ENCODE peak calls at places on chromosomes 6 and 20, in nine cellular contexts. One of them, this sample, is unnamed.

GRCh38 chr6:87139236-87139635 is 16.1 kb upstream of the ZNF292 start:
- DNase-seq in transverse colon: peak
- DNase-seq in GM06990: no peak
- DNase-seq in cardiac muscle cell: peak
- DNase-seq in lower lobe of right lung: no peak
- DNase-seq in A673: peak
- DNase-seq in psoas muscle: no peak
- DNase-seq in heart left ventricle: no peak
- DNase-seq in cardiac fibroblast: peak
- DNase-seq in this sample: peak

GRCh38 chr6:10749734-10750133 is 2.1 kb downstream of the TMEM14B start:
- DNase-seq in transverse colon: no peak
- DNase-seq in GM06990: no peak
- DNase-seq in cardiac muscle cell: peak
- DNase-seq in lower lobe of right lung: no peak
- DNase-seq in A673: no peak
- DNase-seq in psoas muscle: no peak
- DNase-seq in heart left ventricle: no peak
- DNase-seq in cardiac fibroblast: no peak
- DNase-seq in this sample: no peak

GRCh38 chr20:50678213-50678898 is 13.0 kb downstream of the RIPOR3 start:
- DNase-seq in transverse colon: peak
- DNase-seq in GM06990: no peak
- DNase-seq in cardiac muscle cell: no peak
- DNase-seq in lower lobe of right lung: no peak
- DNase-seq in A673: no peak
- DNase-seq in psoas muscle: no peak
- DNase-seq in heart left ventricle: no peak
- DNase-seq in cardiac fibroblast: peak
- DNase-seq in this sample: no peak

GRCh38 chr6:170378502-170378901 is 71.9 kb downstream of the FAM120B start:
- DNase-seq in transverse colon: no peak
- DNase-seq in GM06990: no peak
- DNase-seq in cardiac muscle cell: no peak
- DNase-seq in lower lobe of right lung: no peak
- DNase-seq in A673: no peak
- DNase-seq in psoas muscle: no peak
- DNase-seq in heart left ventricle: no peak
- DNase-seq in cardiac fibroblast: no peak
- DNase-seq in this sample: no peak

GRCh38 chr6:166955865-166956443 is 396 bp downstream of the RNASET2 start:
- DNase-seq in transverse colon: no peak
- DNase-seq in GM06990: no peak
- DNase-seq in cardiac muscle cell: no peak
- DNase-seq in lower lobe of right lung: no peak
- DNase-seq in A673: no peak
- DNase-seq in psoas muscle: peak
- DNase-seq in heart left ventricle: no peak
- DNase-seq in cardiac fibroblast: no peak
- DNase-seq in this sample: no peak

GRCh38 chr6:1227935-1228753 is 83.8 kb upstream of the FOXQ1 start:
- DNase-seq in transverse colon: peak
- DNase-seq in GM06990: no peak
- DNase-seq in cardiac muscle cell: no peak
- DNase-seq in lower lobe of right lung: no peak
- DNase-seq in A673: no peak
- DNase-seq in psoas muscle: no peak
- DNase-seq in heart left ventricle: no peak
- DNase-seq in cardiac fibroblast: no peak
- DNase-seq in this sample: no peak

GRCh38 chr6:90382760-90383159 is 86.1 kb upstream of the BACH2 start:
- DNase-seq in transverse colon: no peak
- DNase-seq in GM06990: no peak
- DNase-seq in cardiac muscle cell: no peak
- DNase-seq in lower lobe of right lung: no peak
- DNase-seq in A673: no peak
- DNase-seq in psoas muscle: no peak
- DNase-seq in heart left ventricle: no peak
- DNase-seq in cardiac fibroblast: no peak
- DNase-seq in this sample: no peak

GRCh38 chr6:42211726-42212125 is 5.9 kb downstream of the MRPS10 start:
- DNase-seq in transverse colon: no peak
- DNase-seq in GM06990: peak
- DNase-seq in cardiac muscle cell: no peak
- DNase-seq in lower lobe of right lung: no peak
- DNase-seq in A673: no peak
- DNase-seq in psoas muscle: no peak
- DNase-seq in heart left ventricle: no peak
- DNase-seq in cardiac fibroblast: no peak
- DNase-seq in this sample: no peak

GRCh38 chr20:15163632-15164031 is 826.2 kb upstream of the FLRT3 start:
- DNase-seq in transverse colon: no peak
- DNase-seq in GM06990: no peak
- DNase-seq in cardiac muscle cell: no peak
- DNase-seq in lower lobe of right lung: no peak
- DNase-seq in A673: no peak
- DNase-seq in psoas muscle: no peak
- DNase-seq in heart left ventricle: no peak
- DNase-seq in cardiac fibroblast: no peak
- DNase-seq in this sample: no peak

GRCh38 chr6:144395014-144395413 is 109.9 kb downstream of the UTRN start:
- DNase-seq in transverse colon: no peak
- DNase-seq in GM06990: no peak
- DNase-seq in cardiac muscle cell: no peak
- DNase-seq in lower lobe of right lung: no peak
- DNase-seq in A673: no peak
- DNase-seq in psoas muscle: no peak
- DNase-seq in heart left ventricle: no peak
- DNase-seq in cardiac fibroblast: no peak
- DNase-seq in this sample: no peak

GRCh38 chr6:220736-221475 is 71.4 kb upstream of the DUSP22 start:
- DNase-seq in transverse colon: no peak
- DNase-seq in GM06990: no peak
- DNase-seq in cardiac muscle cell: no peak
- DNase-seq in lower lobe of right lung: no peak
- DNase-seq in A673: no peak
- DNase-seq in psoas muscle: no peak
- DNase-seq in heart left ventricle: no peak
- DNase-seq in cardiac fibroblast: peak
- DNase-seq in this sample: no peak

GRCh38 chr6:149055195-149055899 is 262.2 kb upstream of the TAB2 start:
- DNase-seq in transverse colon: no peak
- DNase-seq in GM06990: peak
- DNase-seq in cardiac muscle cell: no peak
- DNase-seq in lower lobe of right lung: no peak
- DNase-seq in A673: no peak
- DNase-seq in psoas muscle: no peak
- DNase-seq in heart left ventricle: no peak
- DNase-seq in cardiac fibroblast: no peak
- DNase-seq in this sample: no peak

GRCh38 chr20:11130554-11131166 is 456.9 kb upstream of the JAG1 start:
- DNase-seq in transverse colon: no peak
- DNase-seq in GM06990: peak
- DNase-seq in cardiac muscle cell: no peak
- DNase-seq in lower lobe of right lung: no peak
- DNase-seq in A673: no peak
- DNase-seq in psoas muscle: no peak
- DNase-seq in heart left ventricle: no peak
- DNase-seq in cardiac fibroblast: no peak
- DNase-seq in this sample: no peak

GRCh38 chr6:91412532-91412931 is 825.7 kb upstream of the MAP3K7 start:
- DNase-seq in transverse colon: no peak
- DNase-seq in GM06990: no peak
- DNase-seq in cardiac muscle cell: no peak
- DNase-seq in lower lobe of right lung: no peak
- DNase-seq in A673: no peak
- DNase-seq in psoas muscle: no peak
- DNase-seq in heart left ventricle: no peak
- DNase-seq in cardiac fibroblast: no peak
- DNase-seq in this sample: no peak

GRCh38 chr6:81614292-81614691 is 138.2 kb downstream of the TENT5A start:
- DNase-seq in transverse colon: peak
- DNase-seq in GM06990: no peak
- DNase-seq in cardiac muscle cell: peak
- DNase-seq in lower lobe of right lung: no peak
- DNase-seq in A673: peak
- DNase-seq in psoas muscle: no peak
- DNase-seq in heart left ventricle: no peak
- DNase-seq in cardiac fibroblast: peak
- DNase-seq in this sample: no peak

GRCh38 chr20:33658510-33658909 is 3.6 kb upstream of the C20orf144 start:
- DNase-seq in transverse colon: no peak
- DNase-seq in GM06990: no peak
- DNase-seq in cardiac muscle cell: no peak
- DNase-seq in lower lobe of right lung: no peak
- DNase-seq in A673: no peak
- DNase-seq in psoas muscle: no peak
- DNase-seq in heart left ventricle: no peak
- DNase-seq in cardiac fibroblast: no peak
- DNase-seq in this sample: no peak

GRCh38 chr6:13445005-13445743 is 42.2 kb downstream of the GFOD1 start:
- DNase-seq in transverse colon: peak
- DNase-seq in GM06990: no peak
- DNase-seq in cardiac muscle cell: peak
- DNase-seq in lower lobe of right lung: peak
- DNase-seq in A673: peak
- DNase-seq in psoas muscle: peak
- DNase-seq in heart left ventricle: peak
- DNase-seq in cardiac fibroblast: peak
- DNase-seq in this sample: no peak

GRCh38 chr6:96545882-96546281 is 17.0 kb upstream of the FHL5 start:
- DNase-seq in transverse colon: no peak
- DNase-seq in GM06990: no peak
- DNase-seq in cardiac muscle cell: no peak
- DNase-seq in lower lobe of right lung: no peak
- DNase-seq in A673: no peak
- DNase-seq in psoas muscle: no peak
- DNase-seq in heart left ventricle: no peak
- DNase-seq in cardiac fibroblast: no peak
- DNase-seq in this sample: no peak

DNA sequence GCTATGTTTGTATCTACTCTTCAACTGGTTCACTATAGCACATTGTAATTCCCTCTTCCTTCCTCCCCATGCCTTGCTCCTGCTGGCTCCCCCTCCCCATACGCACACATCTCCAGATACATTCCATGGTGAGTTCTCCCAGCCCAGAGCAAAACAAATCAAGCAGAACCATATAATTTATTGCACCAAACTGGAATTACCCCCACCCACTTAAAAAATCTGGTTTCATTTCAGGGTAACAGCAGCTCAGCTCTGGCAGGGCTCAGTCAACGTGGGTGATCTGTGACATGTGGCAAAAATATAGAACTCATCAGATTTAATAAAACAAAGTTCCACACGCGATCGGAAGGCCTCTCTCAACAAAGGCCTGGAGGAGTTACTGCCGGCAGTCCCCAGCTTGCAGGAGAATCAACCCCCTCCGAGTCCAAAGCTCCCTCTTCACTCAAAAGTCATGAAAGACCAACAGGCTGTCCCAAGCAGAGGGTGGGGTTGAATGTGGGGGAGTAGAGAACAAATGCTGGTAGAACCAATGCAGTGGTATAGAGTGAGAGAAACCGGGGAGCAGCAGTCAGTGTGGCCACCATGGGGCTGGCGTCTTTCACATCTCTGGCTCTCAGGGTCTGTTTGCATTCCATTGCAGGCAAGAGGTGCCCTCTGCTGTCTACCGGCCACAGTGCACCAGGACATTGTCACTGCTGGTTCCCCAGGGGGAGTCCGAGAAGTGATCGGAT is 323.3 kb upstream of the NT5E start:
- DNase-seq in transverse colon: peak
- DNase-seq in GM06990: peak
- DNase-seq in cardiac muscle cell: peak
- DNase-seq in lower lobe of right lung: peak
- DNase-seq in A673: peak
- DNase-seq in psoas muscle: peak
- DNase-seq in heart left ventricle: peak
- DNase-seq in cardiac fibroblast: peak
- DNase-seq in this sample: no peak
- TF ChIP-seq CTCF in transverse colon: peak
- TF ChIP-seq CTCF in GM06990: peak
- TF ChIP-seq CTCF in cardiac muscle cell: peak
- TF ChIP-seq CTCF in lower lobe of right lung: peak
- TF ChIP-seq CTCF in A673: peak
- TF ChIP-seq CTCF in psoas muscle: peak
- TF ChIP-seq CTCF in heart left ventricle: no peak
- TF ChIP-seq CTCF in cardiac fibroblast: peak
- TF ChIP-seq CTCF in this sample: peak

GRCh38 chr20:31747640-31748039 is 8.6 kb downstream of the TPX2 start:
- DNase-seq in transverse colon: no peak
- DNase-seq in GM06990: no peak
- DNase-seq in cardiac muscle cell: peak
- DNase-seq in lower lobe of right lung: no peak
- DNase-seq in A673: no peak
- DNase-seq in psoas muscle: no peak
- DNase-seq in heart left ventricle: no peak
- DNase-seq in cardiac fibroblast: peak
- DNase-seq in this sample: no peak
- H3K4me3 ChIP-seq in transverse colon: no peak
- H3K4me3 ChIP-seq in GM06990: no peak
- H3K4me3 ChIP-seq in cardiac muscle cell: no peak
- H3K4me3 ChIP-seq in lower lobe of right lung: no peak
- H3K4me3 ChIP-seq in A673: no peak
- H3K4me3 ChIP-seq in psoas muscle: no peak
- H3K4me3 ChIP-seq in heart left ventricle: no peak
- H3K4me3 ChIP-seq in cardiac fibroblast: no peak
- H3K4me3 ChIP-seq in this sample: no peak

GRCh38 chr6:111503194-111503593 is 20.2 kb upstream of the REV3L start:
- DNase-seq in transverse colon: no peak
- DNase-seq in GM06990: no peak
- DNase-seq in cardiac muscle cell: no peak
- DNase-seq in lower lobe of right lung: no peak
- DNase-seq in A673: peak
- DNase-seq in psoas muscle: no peak
- DNase-seq in heart left ventricle: no peak
- DNase-seq in cardiac fibroblast: no peak
- DNase-seq in this sample: peak
- TF ChIP-seq CTCF in transverse colon: no peak
- TF ChIP-seq CTCF in GM06990: no peak
- TF ChIP-seq CTCF in cardiac muscle cell: no peak
- TF ChIP-seq CTCF in lower lobe of right lung: no peak
- TF ChIP-seq CTCF in A673: no peak
- TF ChIP-seq CTCF in psoas muscle: no peak
- TF ChIP-seq CTCF in heart left ventricle: no peak
- TF ChIP-seq CTCF in cardiac fibroblast: no peak
- TF ChIP-seq CTCF in this sample: no peak

GRCh38 chr6:27333642-27334040 is 21.6 kb upstream of the POM121L2 start:
- DNase-seq in transverse colon: no peak
- DNase-seq in GM06990: no peak
- DNase-seq in cardiac muscle cell: no peak
- DNase-seq in lower lobe of right lung: no peak
- DNase-seq in A673: no peak
- DNase-seq in psoas muscle: no peak
- DNase-seq in heart left ventricle: no peak
- DNase-seq in cardiac fibroblast: no peak
- DNase-seq in this sample: no peak

GRCh38 chr6:27332692-27333641 is 20.9 kb upstream of the POM121L2 start:
- DNase-seq in transverse colon: no peak
- DNase-seq in GM06990: peak
- DNase-seq in cardiac muscle cell: peak
- DNase-seq in lower lobe of right lung: no peak
- DNase-seq in A673: peak
- DNase-seq in psoas muscle: no peak
- DNase-seq in heart left ventricle: no peak
- DNase-seq in cardiac fibroblast: peak
- DNase-seq in this sample: no peak

GRCh38 chr6:27334141-27334540 is 22.1 kb upstream of the POM121L2 start:
- DNase-seq in transverse colon: no peak
- DNase-seq in GM06990: no peak
- DNase-seq in cardiac muscle cell: no peak
- DNase-seq in lower lobe of right lung: no peak
- DNase-seq in A673: peak
- DNase-seq in psoas muscle: no peak
- DNase-seq in heart left ventricle: no peak
- DNase-seq in cardiac fibroblast: no peak
- DNase-seq in this sample: no peak
- H3K4me3 ChIP-seq in transverse colon: no peak
- H3K4me3 ChIP-seq in GM06990: no peak
- H3K4me3 ChIP-seq in cardiac muscle cell: no peak
- H3K4me3 ChIP-seq in lower lobe of right lung: no peak
- H3K4me3 ChIP-seq in A673: peak
- H3K4me3 ChIP-seq in psoas muscle: no peak
- H3K4me3 ChIP-seq in heart left ventricle: no peak
- H3K4me3 ChIP-seq in cardiac fibroblast: no peak
- H3K4me3 ChIP-seq in this sample: no peak

This sample was measured in astrocyte of the cerebellum.